ENCODE peak calls at places on chromosomes 6 and 20, in seven cellular contexts. R, Q, J, D, V, F and P are unnamed samples.

GRCh38 chr6:15905488-15906392 is 223.1 kb upstream of the MYLIP start:
- DNase-seq in R (no peak), Q (no peak), J (no peak), D (no peak), V (no peak), F (no peak), P (no peak)

GRCh38 chr6:44439270-44440045 is 52.0 kb downstream of the CDC5L start:
- DNase-seq in R (no peak), Q (no peak), J (no peak), D (no peak), V (no peak), F (peak), P (no peak)

GRCh38 chr20:39855799-39856198 is 833.2 kb downstream of the MAFB start:
- DNase-seq in R (no peak), Q (no peak), J (no peak), D (no peak), V (no peak), F (no peak), P (no peak)

GRCh38 chr20:40648505-40649072 is 40.4 kb downstream of the MAFB start:
- DNase-seq in R (no peak), Q (no peak), J (no peak), D (no peak), V (no peak), F (no peak), P (no peak)

GRCh38 chr6:6008648-6009421 is 2.1 kb upstream of the NRN1 start:
- DNase-seq in R (peak), Q (peak), J (peak), D (peak), V (peak), F (no peak), P (peak)

GRCh38 chr6:46652232-46652602 is 401 bp downstream of the CYP39A1 start:
- DNase-seq in R (no peak), Q (no peak), J (no peak), D (no peak), V (peak), F (no peak), P (no peak)

GRCh38 chr20:53937929-53938367 is 132.4 kb downstream of the BCAS1 start:
- DNase-seq in R (no peak), Q (no peak), J (no peak), D (no peak), V (no peak), F (no peak), P (no peak)

GRCh38 chr6:31118178-31118577 is 2.1 kb downstream of the CDSN start:
- DNase-seq in R (no peak), Q (no peak), J (no peak), D (no peak), V (no peak), F (no peak), P (peak)

GRCh38 chr6:41039060-41039998 is at the start of gene UNC5CL:
- DNase-seq in R (peak), Q (no peak), J (peak), D (no peak), V (peak), F (no peak), P (peak)

GRCh38 chr20:47212606-47213207 is 143.8 kb downstream of the ZMYND8 start:
- DNase-seq in R (no peak), Q (no peak), J (no peak), D (no peak), V (no peak), F (no peak), P (no peak)

GRCh38 chr20:11443382-11444119 is 474.1 kb upstream of the BTBD3 start:
- DNase-seq in R (no peak), Q (no peak), J (no peak), D (no peak), V (no peak), F (no peak), P (no peak)

GRCh38 chr6:3748208-3748701 is 3.3 kb downstream of the PXDC1 start:
- DNase-seq in R (peak), Q (peak), J (peak), D (peak), V (peak), F (peak), P (peak)

GRCh38 chr6:71015392-71015791 is 58.5 kb upstream of the B3GAT2 start:
- DNase-seq in R (no peak), Q (no peak), J (no peak), D (no peak), V (no peak), F (no peak), P (no peak)

GRCh38 chr20:42193119-42193518 is 574.9 kb upstream of the CHD6 start:
- DNase-seq in R (no peak), Q (no peak), J (no peak), D (no peak), V (no peak), F (no peak), P (no peak)

GRCh38 chr6:113857565-113858066 is 471 bp downstream of the MARCKS start:
- DNase-seq in R (no peak), Q (no peak), J (peak), D (peak), V (no peak), F (no peak), P (no peak)

GRCh38 chr20:59657459-59658046 is 53.2 kb downstream of the PHACTR3 start:
- DNase-seq in R (no peak), Q (no peak), J (no peak), D (no peak), V (no peak), F (no peak), P (no peak)

GRCh38 chr6:3403244-3404154 is 53.4 kb downstream of the SLC22A23 start:
- DNase-seq in R (peak), Q (no peak), J (peak), D (no peak), V (no peak), F (no peak), P (no peak)

GRCh38 chr6:38305995-38306681 is 333.6 kb downstream of the BTBD9 start:
- DNase-seq in R (no peak), Q (no peak), J (no peak), D (no peak), V (no peak), F (no peak), P (no peak)

GRCh38 chr6:71388068-71388744 is 99.6 kb downstream of the OGFRL1 start:
- DNase-seq in R (no peak), Q (no peak), J (no peak), D (no peak), V (peak), F (no peak), P (no peak)

GRCh38 chr6:2950713-2951112 is 20.7 kb downstream of the SERPINB6 start:
- DNase-seq in R (no peak), Q (no peak), J (no peak), D (no peak), V (peak), F (no peak), P (no peak)

GRCh38 chr20:22581437-22582385 is 2.7 kb downstream of the FOXA2 start:
- DNase-seq in R (no peak), Q (no peak), J (no peak), D (no peak), V (no peak), F (no peak), P (no peak)

GRCh38 chr20:7760261-7761048 is 179.8 kb downstream of the HAO1 start:
- DNase-seq in R (no peak), Q (no peak), J (no peak), D (no peak), V (no peak), F (no peak), P (no peak)

GRCh38 chr6:13733178-13733851 is 21.7 kb upstream of the RANBP9 start:
- DNase-seq in R (peak), Q (peak), J (no peak), D (peak), V (peak), F (peak), P (peak)
- H3K4me3 ChIP-seq in R (no peak), Q (no peak), J (no peak), D (peak), V (peak), F (peak), P (no peak)

GRCh38 chr6:36623547-36624459 is 29.6 kb downstream of the SRSF3 start:
- DNase-seq in R (peak), Q (peak), J (peak), D (peak), V (peak), F (no peak), P (peak)

GRCh38 chr6:36626636-36627035 is 32.5 kb downstream of the SRSF3 start:
- DNase-seq in R (no peak), Q (no peak), J (no peak), D (no peak), V (no peak), F (no peak), P (peak)

GRCh38 chr6:36622901-36623546 is 28.9 kb downstream of the SRSF3 start:
- DNase-seq in R (no peak), Q (no peak), J (no peak), D (no peak), V (no peak), F (no peak), P (no peak)

GRCh38 chr6:36625161-36625919 is 31.2 kb downstream of the SRSF3 start:
- DNase-seq in R (no peak), Q (no peak), J (no peak), D (no peak), V (peak), F (peak), P (peak)

GRCh38 chr6:36624461-36625160 is 30.4 kb downstream of the SRSF3 start:
- DNase-seq in R (no peak), Q (no peak), J (no peak), D (no peak), V (no peak), F (no peak), P (no peak)
- H3K4me3 ChIP-seq in R (no peak), Q (no peak), J (no peak), D (no peak), V (no peak), F (no peak), P (no peak)

DNA sequence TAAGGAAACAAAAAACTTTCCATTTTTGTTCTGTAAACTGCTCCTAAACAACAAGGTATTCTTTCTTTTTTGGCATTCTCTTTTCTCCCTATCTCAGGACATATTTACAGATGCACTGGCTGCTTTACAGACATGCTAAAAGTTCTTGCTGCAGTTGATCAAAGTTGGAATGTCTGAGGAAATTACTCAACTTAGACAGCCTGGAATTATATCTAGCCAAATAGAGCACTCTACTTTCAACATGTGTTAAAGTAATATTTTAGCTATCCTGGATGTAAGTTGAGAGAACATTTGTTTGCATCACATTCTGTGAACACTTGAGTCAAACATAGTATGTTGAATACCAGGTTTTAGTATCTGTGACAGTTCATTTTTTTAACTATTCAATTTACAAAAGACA is 24.8 kb downstream of the TASP1 start:
- DNase-seq in R (no peak), Q (no peak), J (no peak), D (no peak), V (no peak), F (no peak), P (no peak)
- H3K4me3 ChIP-seq in R (no peak), Q (no peak), J (no peak), D (no peak), V (no peak), F (no peak), P (no peak)

GRCh38 chr6:111551521-111552231 is 54.0 kb downstream of the TRAF3IP2 start:
- DNase-seq in R (peak), Q (no peak), J (no peak), D (no peak), V (peak), F (no peak), P (no peak)
- H3K4me3 ChIP-seq in R (no peak), Q (no peak), J (no peak), D (peak), V (no peak), F (no peak), P (no peak)

DNA sequence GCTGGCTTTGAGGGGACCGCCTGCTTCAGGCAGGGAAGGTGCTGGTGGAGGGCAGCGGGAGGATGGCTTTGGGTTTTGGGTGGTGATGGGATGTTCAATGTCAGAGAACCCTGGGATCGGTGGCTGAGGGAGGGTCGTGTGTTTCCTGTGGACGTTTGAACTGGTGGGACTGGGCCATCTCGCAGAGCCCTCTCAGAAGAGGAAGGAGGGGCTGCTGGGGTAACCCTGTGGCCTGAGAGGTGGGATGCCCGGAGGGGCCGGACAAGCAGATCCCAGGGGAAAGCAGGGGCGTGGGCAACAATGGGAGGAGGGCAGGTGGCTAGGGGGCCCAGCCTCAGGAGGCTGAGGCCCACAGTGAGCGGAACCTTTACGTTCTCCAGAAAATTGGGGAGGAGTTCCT is 34.9 kb downstream of the PYGB start:
- DNase-seq in R (no peak), Q (no peak), J (no peak), D (no peak), V (no peak), F (no peak), P (peak)
- H3K4me3 ChIP-seq in R (no peak), Q (no peak), J (no peak), D (no peak), V (no peak), F (no peak), P (no peak)

GRCh38 chr20:49308875-49309274 is 31.0 kb upstream of the ZNFX1 start:
- DNase-seq in R (no peak), Q (no peak), J (no peak), D (no peak), V (no peak), F (no peak), P (no peak)
- H3K4me3 ChIP-seq in R (no peak), Q (no peak), J (no peak), D (no peak), V (no peak), F (no peak), P (no peak)

DNA sequence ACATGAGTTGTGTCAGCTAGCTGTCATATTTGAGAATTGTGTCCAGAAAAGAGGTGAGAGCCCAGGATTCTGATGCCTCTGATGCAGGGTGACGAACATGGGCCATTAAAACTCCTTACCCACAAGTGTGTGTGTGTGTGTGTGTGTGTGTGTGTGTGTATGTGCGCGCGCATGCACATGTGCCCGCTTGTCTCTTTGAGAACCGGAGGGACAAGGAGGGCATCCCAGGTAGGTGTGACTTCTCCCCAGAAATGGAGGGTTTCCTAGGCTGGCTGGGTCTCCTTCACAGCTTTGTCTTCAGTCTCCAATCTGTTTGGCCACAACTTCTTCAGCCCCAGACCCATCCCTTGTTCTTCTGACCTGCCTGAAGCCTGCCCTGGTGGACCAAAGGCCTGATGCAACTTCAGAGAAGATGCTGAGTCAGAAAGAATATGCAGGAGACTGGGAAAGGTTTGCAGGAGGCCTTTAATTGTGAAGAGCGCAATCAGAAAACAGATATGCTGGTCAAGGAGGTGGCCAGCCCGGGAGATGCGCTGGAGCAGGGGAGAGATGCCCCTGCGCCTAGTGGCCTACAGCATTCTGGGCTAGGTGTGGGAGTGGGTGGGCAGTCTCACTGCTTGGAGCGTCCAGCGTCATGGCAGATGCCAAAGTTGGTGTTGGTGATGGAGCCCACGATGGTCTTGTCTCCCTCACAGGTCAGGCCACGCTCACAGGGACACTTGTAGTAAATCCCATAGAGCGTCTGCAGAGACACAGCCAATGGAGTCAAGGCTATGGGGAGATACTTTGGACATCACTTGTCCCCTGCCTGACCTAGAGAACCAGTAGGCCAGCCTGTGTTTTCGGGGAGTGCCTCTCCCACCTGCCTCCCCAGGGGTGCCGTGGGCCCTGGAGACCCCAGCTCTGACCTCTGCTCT is 2.3 kb downstream of the CLPS start:
- DNase-seq in R (no peak), Q (no peak), J (no peak), D (no peak), V (no peak), F (no peak), P (no peak)
- H3K4me3 ChIP-seq in R (no peak), Q (no peak), J (no peak), D (no peak), V (no peak), F (no peak), P (no peak)